ENCODE peak calls at places on chromosome 17, in nine cellular contexts. C is prostate gland, X is body of pancreas, Q is adrenal gland, D is ovary, W is HCT116, R is uterus, I is thyroid gland, A is IMR-90. U is an unnamed sample.

GRCh38 chr17:13626703-13627102 is 25.0 kb upstream of the HS3ST3A1 start:
- DNase-seq in C (no peak), X (no peak), Q (no peak), D (no peak), W (peak; percentile 3), R (no peak), I (no peak), A (peak; percentile 91), U (no peak)

GRCh38 chr17:20174588-20175265 is 165.6 kb downstream of the SPECC1 start:
- DNase-seq in C (no peak), X (no peak), Q (peak; percentile 68), D (no peak), W (peak; percentile 18), R (no peak), I (no peak), A (peak; percentile 76), U (no peak)

GRCh38 chr17:71163813-71164122 is 957.1 kb upstream of the SOX9 start:
- DNase-seq in C (no peak), X (no peak), Q (no peak), D (no peak), W (no peak), R (no peak), I (no peak), A (no peak), U (no peak)

GRCh38 chr17:51860934-51861561 is 297.5 kb downstream of the CA10 start:
- DNase-seq in C (peak; percentile 47), X (peak; percentile 49), Q (peak; percentile 18), D (no peak), W (peak; percentile 18), R (no peak), I (no peak), A (no peak), U (no peak)

GRCh38 chr17:30349252-30349651 is 15.4 kb upstream of the TMIGD1 start:
- DNase-seq in C (no peak), X (no peak), Q (no peak), D (no peak), W (no peak), R (no peak), I (no peak), A (no peak), U (no peak)

GRCh38 chr17:14428640-14429029 is 127.8 kb downstream of the HS3ST3B1 start:
- DNase-seq in C (no peak), X (no peak), Q (no peak), D (no peak), W (no peak), R (no peak), I (no peak), A (no peak), U (no peak)

GRCh38 chr17:42201155-42201772 is 7.0 kb upstream of the GHDC start:
- DNase-seq in C (no peak), X (peak; percentile 68), Q (peak; percentile 66), D (no peak), W (no peak), R (no peak), I (no peak), A (no peak), U (no peak)

GRCh38 chr17:56653877-56654276 is 60.4 kb downstream of the NOG start:
- DNase-seq in C (no peak), X (no peak), Q (no peak), D (no peak), W (peak; percentile 63), R (no peak), I (peak; percentile 23), A (peak; percentile 52), U (no peak)

GRCh38 chr17:79891113-79891730 is 52.0 kb upstream of the CBX4 start:
- DNase-seq in C (no peak), X (no peak), Q (no peak), D (peak; percentile 13), W (no peak), R (no peak), I (no peak), A (no peak), U (no peak)

GRCh38 chr17:27550974-27551505 is 79.9 kb upstream of the LGALS9 start:
- DNase-seq in C (no peak), X (peak; percentile 74), Q (no peak), D (no peak), W (no peak), R (no peak), I (no peak), A (no peak), U (no peak)

GRCh38 chr17:3526491-3526890 is 31.1 kb downstream of the TRPV3 start:
- DNase-seq in C (no peak), X (no peak), Q (no peak), D (no peak), W (no peak), R (no peak), I (no peak), A (no peak), U (no peak)

GRCh38 chr17:850086-850827 is 68.1 kb downstream of the MRM3 start:
- DNase-seq in C (no peak), X (peak; percentile 56), Q (no peak), D (no peak), W (no peak), R (no peak), I (no peak), A (no peak), U (no peak)

GRCh38 chr17:43814026-43814425 is 18.9 kb downstream of the MPP3 start:
- DNase-seq in C (no peak), X (peak; percentile 9), Q (no peak), D (no peak), W (no peak), R (no peak), I (no peak), A (no peak), U (no peak)

DNA sequence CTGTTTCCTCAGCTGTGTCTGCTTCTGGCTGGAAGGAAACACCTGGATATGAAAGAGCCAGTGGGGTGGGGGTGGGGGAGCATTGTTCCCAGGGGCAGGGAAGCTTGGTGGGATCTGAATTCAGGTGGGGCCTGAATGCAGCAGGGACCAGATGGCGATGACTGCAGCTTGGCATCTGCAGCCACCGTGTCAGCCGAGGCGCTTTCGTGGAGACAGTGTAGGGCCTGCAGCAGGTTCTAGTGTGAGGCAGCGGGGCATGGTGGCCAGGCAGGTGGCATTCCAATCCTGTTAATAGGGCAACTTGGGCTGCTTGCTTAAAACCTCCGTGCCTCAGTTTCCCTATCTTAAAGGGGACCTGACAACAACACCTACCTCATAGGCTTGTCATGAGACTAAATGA is 1.7 kb downstream of the PIK3R6 start:
- DNase-seq in C (no peak), X (no peak), Q (no peak), D (no peak), W (no peak), R (no peak), I (no peak), A (no peak), U (no peak)
- H3K27me3 ChIP-seq in C (no peaks in the 10 kb centered on the region), X (no peaks in the 10 kb centered on the region), Q (no peaks in the 10 kb centered on the region), D (no peaks in the 10 kb centered on the region), W (peaks cover 21% of the 10 kb centered on the region), R (no peaks in the 10 kb centered on the region), I (no peaks in the 10 kb centered on the region), A (peaks cover 3% of the 10 kb centered on the region), U (no peaks in the 10 kb centered on the region)

GRCh38 chr17:81870155-81870977 is 771 bp downstream of the ARHGDIA start:
- DNase-seq in C (no peak), X (no peak), Q (peak; percentile 36), D (peak; percentile 69), W (no peak), R (peak; percentile 48), I (peak; percentile 40), A (peak; percentile 69), U (no peak)
- TF ChIP-seq POLR2A in C (no peak), X (no peak), Q (peak; percentile 34), D (no peak), W (no peak), R (no peak), I (no peak), A (peak; percentile 19), U (no peak)

GRCh38 chr17:9179602-9180001 is 158.3 kb downstream of the NTN1 start:
- DNase-seq in C (no peak), X (no peak), Q (no peak), D (no peak), W (no peak), R (no peak), I (no peak), A (no peak), U (no peak)

GRCh38 chr17:9175700-9176467 is 154.6 kb downstream of the NTN1 start:
- DNase-seq in C (peak; percentile 54), X (no peak), Q (no peak), D (no peak), W (no peak), R (no peak), I (no peak), A (no peak), U (no peak)

GRCh38 chr17:9181640-9182039 is 160.3 kb downstream of the NTN1 start:
- DNase-seq in C (no peak), X (no peak), Q (no peak), D (no peak), W (no peak), R (no peak), I (no peak), A (no peak), U (no peak)

GRCh38 chr17:9177212-9177611 is 155.9 kb downstream of the NTN1 start:
- DNase-seq in C (no peak), X (no peak), Q (no peak), D (no peak), W (no peak), R (no peak), I (no peak), A (no peak), U (peak; percentile 62)

DNA sequence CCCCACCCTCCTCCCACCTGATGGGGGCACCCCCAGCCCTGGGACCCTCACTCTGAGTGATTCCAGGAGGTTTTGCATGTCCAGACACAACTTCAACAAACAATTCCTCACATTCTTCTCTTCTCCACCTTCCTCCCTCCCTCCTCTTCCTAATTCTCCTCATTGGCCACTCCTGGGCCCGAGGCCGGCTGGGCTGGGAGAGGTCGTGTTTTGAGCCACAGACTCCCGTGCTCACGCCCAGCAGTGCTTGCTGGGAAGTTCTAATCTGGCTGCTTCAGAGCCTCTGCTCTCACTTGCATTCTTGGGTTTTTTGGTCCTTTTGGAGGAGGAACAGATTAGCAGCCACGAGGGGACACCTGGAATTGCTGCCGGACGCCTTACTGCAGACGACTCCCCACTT is 157.0 kb downstream of the NTN1 start:
- DNase-seq in C (no peak), X (no peak), Q (no peak), D (peak; percentile 40), W (no peak), R (no peak), I (no peak), A (no peak), U (no peak)
- H3K27me3 ChIP-seq in C (no peaks in the 10 kb centered on the region), X (no peaks in the 10 kb centered on the region), Q (no peaks in the 10 kb centered on the region), D (no peaks in the 10 kb centered on the region), W (no peaks in the 10 kb centered on the region), R (no peaks in the 10 kb centered on the region), I (no peaks in the 10 kb centered on the region), A (no peaks in the 10 kb centered on the region), U (no peaks in the 10 kb centered on the region)

DNA sequence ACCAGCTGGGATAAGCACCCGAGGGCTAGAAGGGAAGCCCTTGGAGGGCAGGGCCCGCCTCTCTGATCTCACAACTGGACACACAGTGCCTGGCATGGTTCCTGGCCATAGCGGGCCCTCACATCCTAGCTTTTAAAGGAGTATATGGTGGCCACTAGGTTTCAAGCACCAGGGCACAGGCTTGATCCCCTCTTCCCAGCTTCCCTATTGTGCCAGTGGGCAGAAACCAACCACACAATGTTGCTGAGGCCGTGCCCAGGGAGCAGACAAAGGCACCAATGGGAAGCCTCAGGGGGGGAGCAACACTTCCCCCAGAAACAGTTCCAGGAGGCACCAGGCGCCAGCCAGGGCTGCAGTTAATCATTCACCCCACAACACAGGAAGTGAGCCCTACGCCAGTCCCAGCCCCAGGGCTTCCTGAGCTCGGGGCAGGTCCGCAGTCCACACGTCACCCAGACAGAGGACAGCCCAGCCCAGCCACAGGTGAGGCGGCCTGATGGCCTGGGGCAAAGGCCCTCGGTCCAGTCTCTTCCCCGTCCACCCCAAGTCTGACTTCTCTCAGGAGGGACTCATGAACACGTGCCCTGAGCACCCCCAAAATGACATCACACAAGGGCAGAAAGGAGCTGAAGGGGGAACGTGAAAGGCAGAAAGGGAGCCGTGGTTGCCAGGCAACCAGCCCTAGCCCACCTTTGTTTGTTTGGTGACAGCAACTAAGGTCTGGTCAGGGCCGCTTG is 12.8 kb downstream of the SMIM5 start:
- DNase-seq in C (peak; percentile 61), X (peak; percentile 94), Q (no peak), D (peak; percentile 35), W (peak; percentile 64), R (peak; percentile 52), I (no peak), A (no peak), U (no peak)
- TF ChIP-seq POLR2A in C (peak; percentile 57), X (peak; percentile 76), Q (no peak), D (no peak), W (no peak), R (peak; percentile 33), I (no peak), A (no peak), U (no peak)